ENCODE peak calls at places on chromosomes 16 and 17, in five cellular contexts. L is NCI-H146; C is stimulated activated CD4-positive, alpha-beta T cell treated with anti-CD3 and anti-CD28 coated beads, Interleukin-12 subunit alpha, Interleukin-12 subunit beta, amount 100 ng/mL, for 4 hours; G is caudate nucleus; V is activated CD4-positive, CD25-positive, alpha-beta regulatory T cell treated with anti-CD3 and anti-CD28 coated beads, Interleukin-2, amount 50 U/mL, for 16 hours. N is an unnamed sample.

GRCh38 chr16:53071748-53072301 is 17.0 kb downstream of the CHD9 start:
- DNase-seq in C (no peak), G (peak), L (no peak), V (no peak), N (no peak)

GRCh38 chr16:1181715-1182671 is 29.1 kb downstream of the CACNA1H start:
- DNase-seq in V (no peak), G (no peak), L (peak), C (no peak), N (no peak)

GRCh38 chr16:70568601-70569217 is 45.1 kb downstream of the SF3B3 start:
- DNase-seq in L (no peak), C (no peak), V (no peak), G (no peak), N (no peak)

GRCh38 chr16:9092282-9092962 is 978 bp downstream of the HAPSTR1 start:
- DNase-seq in G (no peak), V (peak), C (peak), L (peak), N (peak)

GRCh38 chr16:68470461-68471150 is 22.3 kb upstream of the SMPD3 start:
- DNase-seq in C (no peak), G (peak), V (no peak), L (no peak), N (no peak)

GRCh38 chr16:89410322-89410721 is 80.0 kb downstream of the ANKRD11 start:
- DNase-seq in G (no peak), V (no peak), C (no peak), L (peak), N (no peak)

GRCh38 chr17:7215652-7216139 is 3.9 kb downstream of the DLG4 start:
- DNase-seq in L (no peak), C (no peak), V (no peak), G (no peak), N (no peak)

GRCh38 chr17:66636111-66636510 is 198.8 kb upstream of the CACNG5 start:
- DNase-seq in C (no peak), V (no peak), L (no peak), G (no peak), N (no peak)

GRCh38 chr17:59431606-59432005 is 100.2 kb downstream of the YPEL2 start:
- DNase-seq in C (no peak), G (no peak), L (no peak), V (no peak), N (no peak)

GRCh38 chr16:1917665-1918111 is 527 bp downstream of the HS3ST6 start:
- DNase-seq in V (no peak), G (no peak), C (no peak), L (no peak), N (no peak)

GRCh38 chr16:14007460-14007859 is 63.7 kb upstream of the MRTFB start:
- DNase-seq in V (no peak), L (no peak), C (no peak), G (no peak), N (no peak)

GRCh38 chr17:58302919-58303551 is 22.3 kb upstream of the MPO start:
- DNase-seq in L (no peak), C (no peak), G (no peak), V (no peak), N (no peak)

GRCh38 chr16:16133943-16134604 is 89.2 kb downstream of the ABCC6 start:
- DNase-seq in V (no peak), G (no peak), C (no peak), L (no peak), N (no peak)

GRCh38 chr17:34639706-34640425 is 60.5 kb downstream of the TMEM132E start:
- DNase-seq in C (no peak), G (no peak), V (no peak), L (no peak), N (no peak)

GRCh38 chr16:11350531-11351335 is 5.5 kb downstream of the RMI2 start:
- DNase-seq in V (no peak), L (no peak), G (no peak), C (no peak), N (no peak)

GRCh38 chr16:56675685-56676210 is 6.1 kb downstream of the MT1H start:
- DNase-seq in V (peak), G (no peak), L (no peak), C (peak), N (no peak)

GRCh38 chr17:82031885-82032627 is 578 bp downstream of the RAC3 start:
- DNase-seq in L (peak), G (no peak), V (no peak), C (no peak), N (no peak)

GRCh38 chr16:63568184-63568583 is 1531.9 kb upstream of the CDH8 start:
- DNase-seq in G (no peak), V (no peak), L (no peak), C (no peak), N (peak)

GRCh38 chr16:88971371-88972097 is 5.5 kb downstream of the CBFA2T3 start:
- DNase-seq in G (no peak), L (no peak), C (no peak), V (no peak), N (no peak)

GRCh38 chr17:2704031-2704889 is 7.3 kb downstream of the CLUH start:
- DNase-seq in L (no peak), V (no peak), G (no peak), C (no peak), N (no peak)

GRCh38 chr16:69078073-69078472 is 27.4 kb upstream of the HAS3 start:
- DNase-seq in L (no peak), G (no peak), V (no peak), C (no peak), N (no peak)

GRCh38 chr16:54237-54581 is 581 bp downstream of the SNRNP25 start:
- DNase-seq in C (no peak), V (no peak), L (no peak), G (no peak), N (no peak)

GRCh38 chr16:28910046-28911031 is 14.7 kb downstream of the RABEP2 start:
- DNase-seq in G (no peak), C (no peak), L (no peak), V (no peak), N (no peak)

N was measured in neuronal stem cell.